ENCODE peak calls at places on chromosomes 7 and 10, in four cellular contexts. M is HEK293T, P is GM12878, K is K562. W is an unnamed sample.

GRCh38 chr7:133155642-133156041 is 73.8 kb upstream of the CHCHD3 start:
- DNase-seq in M (no peak), P (no peak), K (no peak), W (no peak)

GRCh38 chr10:76324283-76324682 is 892.9 kb downstream of the LRMDA start:
- DNase-seq in M (peak; percentile 39), P (no peak), K (no peak), W (no peak)

GRCh38 chr7:45920543-45921380 is at the start of gene IGFBP3:
- DNase-seq in M (peak; percentile 48), P (no peak), K (no peak), W (no peak)

GRCh38 chr7:65951837-65952578 is 30.0 kb downstream of the GUSB start:
- DNase-seq in M (no peak), P (no peak), K (no peak), W (no peak)

GRCh38 chr10:85643839-85644525 is 722.6 kb downstream of the GRID1 start:
- DNase-seq in M (no peak), P (no peak), K (no peak), W (peak; percentile 29)

GRCh38 chr10:109773818-109774440 is 149.4 kb downstream of the XPNPEP1 start:
- DNase-seq in M (peak; percentile 32), P (no peak), K (peak; percentile 32), W (peak; percentile 26)

GRCh38 chr7:106071356-106071998 is 40.6 kb downstream of the SYPL1 start:
- DNase-seq in M (no peak), P (peak; percentile 98), K (no peak), W (no peak)

GRCh38 chr7:5278781-5279180 is 4.0 kb upstream of the SLC29A4 start:
- DNase-seq in M (no peak), P (no peak), K (no peak), W (no peak)

GRCh38 chr7:104113788-104114187 is 94.0 kb downstream of the ORC5 start:
- DNase-seq in M (no peak), P (no peak), K (no peak), W (no peak)

GRCh38 chr10:120794390-120794789 is 56.8 kb upstream of the WDR11 start:
- DNase-seq in M (no peak), P (no peak), K (no peak), W (no peak)

GRCh38 chr10:132460071-132460470 is 63.1 kb downstream of the PWWP2B start:
- DNase-seq in M (no peak), P (no peak), K (no peak), W (no peak)

GRCh38 chr10:129382401-129382800 is 84.6 kb upstream of the MGMT start:
- DNase-seq in M (no peak), P (no peak), K (no peak), W (no peak)

GRCh38 chr7:14377646-14378266 is 388.3 kb upstream of the ETV1 start:
- DNase-seq in M (no peak), P (no peak), K (no peak), W (no peak)

GRCh38 chr10:106577266-106577665 is 587.2 kb downstream of the SORCS1 start:
- DNase-seq in M (peak; percentile 18), P (no peak), K (no peak), W (no peak)

GRCh38 chr10:49608166-49608758 is 1.8 kb upstream of the SLC18A3 start:
- DNase-seq in M (no peak), P (no peak), K (no peak), W (no peak)

GRCh38 chr10:126222736-126223511 is 165.4 kb downstream of the ADAM12 start:
- DNase-seq in M (no peak), P (no peak), K (no peak), W (no peak)

GRCh38 chr7:36810032-36810431 is 85.7 kb upstream of the AOAH start:
- DNase-seq in M (no peak), P (no peak), K (no peak), W (no peak)

GRCh38 chr7:29588900-29589696 is 25.5 kb downstream of the PRR15 start:
- DNase-seq in M (peak; percentile 71), P (peak; percentile 4), K (peak; percentile 70), W (peak; percentile 43)

GRCh38 chr10:108095932-108096925 is 931.7 kb upstream of the SORCS1 start:
- DNase-seq in M (no peak), P (no peak), K (no peak), W (no peak)
- TF ChIP-seq TARDBP in M (no peak), P (no peak), K (no peak), W (no peak)

DNA sequence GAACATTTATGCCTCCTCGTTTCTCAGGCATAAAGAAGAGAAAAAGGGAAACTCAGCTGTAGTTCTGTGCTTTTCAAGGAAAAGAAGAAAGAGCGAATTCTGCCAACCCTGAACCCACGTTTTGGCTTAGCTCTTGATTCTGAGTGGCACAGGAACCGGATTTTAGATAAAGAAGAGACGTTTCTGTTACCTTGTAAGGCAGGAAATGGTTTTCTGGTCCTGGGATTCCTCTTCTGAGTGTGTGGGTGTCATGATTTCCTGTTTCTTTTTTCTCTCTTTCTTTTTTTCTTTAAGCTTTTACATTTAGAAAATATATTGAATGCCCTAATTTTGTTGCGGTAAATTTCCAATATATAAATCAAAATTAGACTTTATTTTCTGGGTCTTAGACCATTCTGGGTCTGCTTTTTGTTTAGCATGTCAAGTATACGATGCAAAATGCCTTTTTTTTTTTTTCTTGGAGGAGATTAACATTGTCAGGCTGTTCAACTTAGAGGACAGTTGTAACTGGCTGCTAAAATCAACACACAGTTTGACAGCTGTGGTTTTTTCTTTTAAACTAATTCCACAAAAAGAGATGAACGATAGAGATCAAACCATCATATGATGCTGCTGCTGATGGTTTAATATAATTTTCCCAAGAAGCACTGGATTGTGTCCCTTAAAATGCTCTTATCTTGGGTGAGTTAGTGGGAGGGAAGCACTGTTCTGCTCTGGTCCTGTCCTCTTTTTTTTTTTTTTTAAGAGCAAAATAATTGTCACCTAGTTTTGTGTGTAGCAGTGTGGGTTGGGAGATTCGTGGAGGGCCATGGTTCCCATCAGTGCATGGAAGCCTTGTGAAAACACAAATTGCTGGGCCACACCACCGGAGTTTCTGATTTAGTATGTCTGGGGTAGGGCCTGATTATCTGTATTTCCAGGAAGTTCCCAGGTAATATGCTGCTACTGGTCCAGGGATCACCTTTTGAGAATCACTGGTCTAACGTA is 190.9 kb downstream of the GATA3 start:
- DNase-seq in M (no peak), P (no peak), K (no peak), W (no peak)
- TF ChIP-seq TARDBP in M (no peak), P (no peak), K (no peak), W (no peak)

GRCh38 chr10:27620425-27621397 is 116.6 kb downstream of the RAB18 start:
- DNase-seq in M (no peak), P (no peak), K (no peak), W (no peak)
- TF ChIP-seq TARDBP in M (no peak), P (no peak), K (no peak), W (no peak)

GRCh38 chr10:79049931-79050895 is 18.6 kb upstream of the ZMIZ1 start:
- DNase-seq in M (no peak), P (no peak), K (no peak), W (no peak)
- TF ChIP-seq TARDBP in M (no peak), P (no peak), K (no peak), W (no peak)

GRCh38 chr10:11324761-11325321 is 286.6 kb downstream of the USP6NL start:
- DNase-seq in M (no peak), P (no peak), K (no peak), W (no peak)

GRCh38 chr10:11326919-11327318 is 284.5 kb downstream of the USP6NL start:
- DNase-seq in M (no peak), P (no peak), K (no peak), W (no peak)

GRCh38 chr10:11326241-11326640 is 285.2 kb downstream of the USP6NL start:
- DNase-seq in M (no peak), P (no peak), K (no peak), W (no peak)

GRCh38 chr10:11328264-11329054 is 283.0 kb downstream of the USP6NL start:
- DNase-seq in M (no peak), P (no peak), K (no peak), W (no peak)

DNA sequence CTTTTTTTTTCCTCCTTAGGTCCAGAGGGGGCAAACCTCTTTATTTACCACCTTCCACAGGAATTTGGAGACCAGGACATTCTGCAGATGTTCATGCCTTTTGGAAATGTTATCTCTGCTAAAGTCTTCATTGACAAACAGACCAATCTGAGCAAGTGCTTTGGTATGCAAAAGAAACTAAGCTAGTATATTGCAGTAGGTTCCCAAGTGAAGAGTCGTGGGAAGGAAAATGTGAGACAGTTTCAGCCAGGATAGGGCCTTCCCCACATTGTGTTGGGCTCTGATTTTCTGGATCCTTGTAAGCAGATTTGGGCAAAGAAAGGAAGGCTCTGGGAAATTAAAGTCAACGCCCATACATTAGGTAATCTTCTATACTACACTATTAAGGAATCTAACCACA is 285.6 kb downstream of the USP6NL start:
- DNase-seq in M (no peak), P (no peak), K (no peak), W (no peak)
- TF ChIP-seq TARDBP in M (no peak), P (no peak), K (no peak), W (no peak)